ENCODE peak calls at places on chromosomes 6 and 20, in four cellular contexts. H is left ventricle myocardium inferior, O is heart left ventricle, E is psoas muscle. K is an unnamed sample. For H3K27me3, the result is how much of the 10 kb centered on the place peaks cover.

GRCh38 chr6:136647363-136647763 is 97.1 kb upstream of the MAP7 start:
- DNase-seq in H (no peak), O (peak), E (no peak), K (no peak)

GRCh38 chr20:48686238-48687096 is 141.3 kb downstream of the PREX1 start:
- DNase-seq in H (peak), O (peak), E (peak), K (no peak)

GRCh38 chr20:62924567-62925419 is 1.5 kb downstream of the DIDO1 start:
- DNase-seq in H (no peak), O (no peak), E (no peak), K (no peak)

GRCh38 chr20:19850190-19850533 is 92.1 kb downstream of the RIN2 start:
- DNase-seq in H (peak), O (peak), E (no peak), K (no peak)

GRCh38 chr20:1033751-1034419 is 31.8 kb upstream of the RSPO4 start:
- DNase-seq in H (no peak), O (no peak), E (no peak), K (no peak)

GRCh38 chr6:16756660-16757270 is 4.5 kb downstream of the ATXN1 start:
- DNase-seq in H (no peak), O (no peak), E (no peak), K (no peak)

GRCh38 chr6:2147737-2148448 is 97.5 kb downstream of the GMDS start:
- DNase-seq in H (no peak), O (no peak), E (no peak), K (no peak)

GRCh38 chr6:116371384-116372209 is 850 bp downstream of the DSE start:
- DNase-seq in H (peak), O (peak), E (peak), K (peak)

GRCh38 chr6:3929281-3929798 is 80.2 kb downstream of the FAM50B start:
- DNase-seq in H (no peak), O (no peak), E (peak), K (no peak)

GRCh38 chr6:144816936-144817335 is 531.8 kb downstream of the UTRN start:
- DNase-seq in H (no peak), O (no peak), E (no peak), K (no peak)

GRCh38 chr6:170459451-170459850 is 93.7 kb downstream of the PSMB1 start:
- DNase-seq in H (no peak), O (peak), E (peak), K (no peak)

GRCh38 chr6:25239059-25239458 is 40.1 kb upstream of the CARMIL1 start:
- DNase-seq in H (no peak), O (no peak), E (no peak), K (no peak)

GRCh38 chr20:4717816-4718215 is 3.9 kb upstream of the PRND start:
- DNase-seq in H (no peak), O (no peak), E (no peak), K (no peak)

GRCh38 chr20:33674294-33675126 is at the start of gene NECAB3:
- DNase-seq in H (peak), O (peak), E (peak), K (peak)

GRCh38 chr6:129795261-129795660 is 65.9 kb downstream of the TMEM244 start:
- DNase-seq in H (no peak), O (no peak), E (no peak), K (no peak)

GRCh38 chr6:85460951-85461805 is 11.3 kb downstream of the NT5E start:
- DNase-seq in H (no peak), O (no peak), E (no peak), K (no peak)

GRCh38 chr20:62929051-62929538 is 2.8 kb upstream of the DIDO1 start:
- DNase-seq in H (peak), O (peak), E (peak), K (peak)

GRCh38 chr6:88164061-88164460 is 2.1 kb downstream of the CNR1 start:
- DNase-seq in H (no peak), O (no peak), E (no peak), K (no peak)

GRCh38 chr20:944774-945410 is 28.8 kb upstream of the ANGPT4 start:
- DNase-seq in H (no peak), O (no peak), E (no peak), K (no peak)

GRCh38 chr6:20569000-20569610 is 34.8 kb downstream of the CDKAL1 start:
- DNase-seq in H (no peak), O (no peak), E (no peak), K (no peak)

GRCh38 chr6:131792091-131792496 is 15.7 kb upstream of the ENPP1 start:
- DNase-seq in H (no peak), O (no peak), E (no peak), K (no peak)

GRCh38 chr20:35463455-35464300 is 8.3 kb downstream of the CEP250 start:
- DNase-seq in H (no peak), O (peak), E (no peak), K (peak)

GRCh38 chr6:41581381-41581991 is 35.3 kb downstream of the FOXP4 start:
- DNase-seq in H (no peak), O (peak), E (peak), K (no peak)

GRCh38 chr6:150194200-150194599 is 51.4 kb downstream of the PPP1R14C start:
- DNase-seq in H (no peak), O (no peak), E (no peak), K (no peak)

GRCh38 chr6:170149681-170150589 is 140.9 kb downstream of the DLL1 start:
- DNase-seq in H (peak), O (no peak), E (peak), K (no peak)

GRCh38 chr20:21323640-21324039 is 20.5 kb downstream of the XRN2 start:
- DNase-seq in H (no peak), O (no peak), E (no peak), K (no peak)

GRCh38 chr6:106511274-106512047 is 117.8 kb downstream of the RTN4IP1 start:
- DNase-seq in H (no peak), O (no peak), E (peak), K (peak)

GRCh38 chr6:151914475-151914874 is 107.0 kb downstream of the ESR1 start:
- DNase-seq in H (no peak), O (no peak), E (no peak), K (no peak)

GRCh38 chr6:122567034-122567433 is 43.2 kb upstream of the PKIB start:
- DNase-seq in H (no peak), O (no peak), E (no peak), K (no peak)

GRCh38 chr6:72551470-72551869 is 70.4 kb upstream of the KCNQ5 start:
- DNase-seq in H (no peak), O (no peak), E (no peak), K (peak)

GRCh38 chr20:59686404-59687346 is 82.3 kb downstream of the PHACTR3 start:
- DNase-seq in H (no peak), O (no peak), E (no peak), K (no peak)

GRCh38 chr20:56995635-56996075 is 270.8 kb downstream of the BMP7 start:
- DNase-seq in H (no peak), O (no peak), E (no peak), K (no peak)

GRCh38 chr6:63783096-63783495 is 147.5 kb downstream of the PHF3 start:
- DNase-seq in H (no peak), O (no peak), E (no peak), K (no peak)

GRCh38 chr20:54658525-54658924 is 183.1 kb downstream of the DOK5 start:
- DNase-seq in H (no peak), O (no peak), E (no peak), K (no peak)

GRCh38 chr20:54654460-54654859 is 179.1 kb downstream of the DOK5 start:
- DNase-seq in H (no peak), O (no peak), E (no peak), K (no peak)

GRCh38 chr20:54662064-54662463 is 186.7 kb downstream of the DOK5 start:
- DNase-seq in H (no peak), O (no peak), E (no peak), K (no peak)

GRCh38 chr20:54657268-54657826 is 182.0 kb downstream of the DOK5 start:
- DNase-seq in H (no peak), O (no peak), E (no peak), K (no peak)
- H3K27me3 ChIP-seq in H (under half), O (under half), E (under half), K (under half)

GRCh38 chr20:40895182-40895581 is 133.4 kb upstream of the TOP1 start:
- DNase-seq in H (no peak), O (no peak), E (no peak), K (no peak)

GRCh38 chr20:40897177-40897700 is 131.4 kb upstream of the TOP1 start:
- DNase-seq in H (no peak), O (no peak), E (no peak), K (no peak)

DNA sequence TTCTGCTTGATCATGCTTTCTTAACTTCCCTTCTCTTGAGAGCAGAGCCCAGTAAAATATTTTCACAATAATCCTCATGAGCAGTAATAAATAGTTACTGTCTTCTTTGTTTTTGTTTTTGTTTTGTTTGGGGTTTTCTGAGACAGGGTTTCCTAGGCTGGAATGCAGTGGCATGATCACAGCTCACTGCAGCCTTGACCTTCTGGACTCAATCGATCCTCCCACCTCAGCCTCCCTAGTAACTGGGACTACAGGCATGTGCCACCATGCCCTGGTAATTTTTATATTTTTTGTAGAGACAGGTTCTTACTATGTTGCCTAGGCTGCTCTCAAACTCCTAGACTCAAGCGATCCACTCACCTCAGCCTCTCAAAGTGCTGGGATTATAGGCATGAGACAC is 127.8 kb upstream of the TOP1 start:
- DNase-seq in H (no peak), O (no peak), E (no peak), K (no peak)
- H3K27me3 ChIP-seq in H (under half), O (under half), E (under half), K (under half)

DNA sequence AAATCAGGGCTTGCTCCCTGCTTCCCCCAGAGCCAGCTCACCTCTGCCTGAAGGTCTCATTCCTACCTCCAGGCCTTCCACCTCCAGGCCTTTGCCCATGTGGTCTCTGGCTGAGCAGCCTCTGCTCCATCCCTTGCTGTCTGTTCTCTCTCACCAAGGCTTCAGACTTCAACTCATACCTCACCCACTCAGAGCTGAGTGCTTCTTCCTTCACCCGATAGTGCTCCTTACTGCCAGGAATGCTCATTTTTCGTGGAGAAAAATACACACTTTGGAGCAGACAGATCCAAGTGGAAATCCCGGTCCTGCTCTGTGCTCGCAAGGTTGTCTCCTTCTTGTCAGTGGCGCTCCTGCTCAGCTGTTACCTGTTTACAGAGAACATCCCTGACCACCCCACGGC is 7.0 kb upstream of the CDH22 start:
- DNase-seq in H (no peak), O (no peak), E (no peak), K (no peak)
- H3K27me3 ChIP-seq in H (half or more), O (half or more), E (half or more), K (under half)

DNA sequence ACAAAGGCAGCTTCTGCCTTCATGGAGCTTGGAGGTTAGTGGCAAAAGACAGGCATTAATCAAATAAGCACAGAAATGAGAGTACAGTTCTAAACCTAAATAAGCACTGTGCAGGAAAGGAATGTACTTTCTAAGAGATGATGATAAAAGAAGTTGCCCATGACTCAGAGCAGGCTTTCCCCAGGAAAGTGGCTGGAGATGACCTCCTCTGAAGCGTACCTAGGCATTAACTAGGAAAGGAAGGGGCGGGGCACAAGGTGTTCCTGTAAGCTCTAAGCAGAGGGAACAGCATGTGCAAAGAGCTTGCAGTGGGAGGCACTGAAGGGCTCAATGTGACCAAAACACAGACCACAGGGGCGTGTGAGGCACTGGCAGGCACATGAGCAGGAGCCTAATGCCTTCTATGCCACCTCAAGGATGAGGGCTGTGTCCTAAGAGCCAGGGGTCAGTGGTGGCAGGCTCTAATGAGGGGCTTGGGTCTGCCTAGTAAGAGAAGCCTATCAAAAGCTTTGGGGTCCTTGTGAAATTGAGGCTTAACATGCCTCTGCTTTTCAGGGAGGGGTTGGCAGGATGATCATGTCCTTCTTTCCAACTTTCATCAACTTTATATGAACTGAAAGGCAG is 4.9 kb downstream of the SSTR4 start:
- DNase-seq in H (no peak), O (no peak), E (no peak), K (no peak)
- H3K27me3 ChIP-seq in H (half or more), O (under half), E (under half), K (under half)

GRCh38 chr6:165658395-165659058 is 4.5 kb downstream of the PDE10A start:
- DNase-seq in H (no peak), O (no peak), E (no peak), K (no peak)
- H3K27me3 ChIP-seq in H (under half), O (under half), E (under half), K (under half)

GRCh38 chr6:28446818-28447511 is 3.7 kb upstream of the ZSCAN23 start:
- DNase-seq in H (no peak), O (no peak), E (no peak), K (no peak)

GRCh38 chr6:28443112-28443773 is at the start of gene ZSCAN23:
- DNase-seq in H (peak), O (peak), E (peak), K (peak)

GRCh38 chr6:28449056-28449455 is 5.8 kb upstream of the ZSCAN23 start:
- DNase-seq in H (no peak), O (no peak), E (no peak), K (no peak)
- H3K27me3 ChIP-seq in H (half or more), O (under half), E (under half), K (under half)

GRCh38 chr6:51818520-51819022 is 268.8 kb downstream of the PKHD1 start:
- DNase-seq in H (no peak), O (no peak), E (no peak), K (no peak)

GRCh38 chr6:51817832-51818231 is 269.6 kb downstream of the PKHD1 start:
- DNase-seq in H (no peak), O (no peak), E (no peak), K (no peak)

GRCh38 chr6:51820555-51820954 is 266.9 kb downstream of the PKHD1 start:
- DNase-seq in H (no peak), O (no peak), E (no peak), K (no peak)
- H3K27me3 ChIP-seq in H (under half), O (under half), E (under half), K (under half)

K was measured in pancreas.